ENCODE peak calls at places on chromosomes 6 and 20, in five cellular contexts. One of them, this sample, is unnamed.

GRCh38 chr6:11384531-11385309 is 152.3 kb upstream of the NEDD9 start:
- DNase-seq in GM12878: no peak
- DNase-seq in A549: no peak
- DNase-seq in transverse colon: no peak
- DNase-seq in sigmoid colon: no peak
- DNase-seq in this sample: no peak

GRCh38 chr6:66662196-66662595 is 955.2 kb upstream of the EYS start:
- DNase-seq in GM12878: no peak
- DNase-seq in A549: no peak
- DNase-seq in transverse colon: no peak
- DNase-seq in sigmoid colon: no peak
- DNase-seq in this sample: no peak

GRCh38 chr6:44512868-44513641 is 125.5 kb downstream of the CDC5L start:
- DNase-seq in GM12878: no peak
- DNase-seq in A549: no peak
- DNase-seq in transverse colon: no peak
- DNase-seq in sigmoid colon: no peak
- DNase-seq in this sample: no peak

GRCh38 chr20:44683263-44684046 is 31.7 kb upstream of the CCN5 start:
- DNase-seq in GM12878: peak; percentile 45
- DNase-seq in A549: peak; percentile 91
- DNase-seq in transverse colon: peak; percentile 56
- DNase-seq in sigmoid colon: no peak
- DNase-seq in this sample: no peak

GRCh38 chr6:139853302-139853992 is 479.0 kb upstream of the CITED2 start:
- DNase-seq in GM12878: no peak
- DNase-seq in A549: no peak
- DNase-seq in transverse colon: peak; percentile 51
- DNase-seq in sigmoid colon: no peak
- DNase-seq in this sample: no peak

GRCh38 chr6:124999105-124999764 is 37.0 kb downstream of the RNF217 start:
- DNase-seq in GM12878: no peak
- DNase-seq in A549: no peak
- DNase-seq in transverse colon: peak; percentile 29
- DNase-seq in sigmoid colon: no peak
- DNase-seq in this sample: no peak

GRCh38 chr6:160733045-160733646 is 31.1 kb downstream of the PLG start:
- DNase-seq in GM12878: no peak
- DNase-seq in A549: peak; percentile 7
- DNase-seq in transverse colon: peak; percentile 13
- DNase-seq in sigmoid colon: no peak
- DNase-seq in this sample: no peak

GRCh38 chr6:4666886-4667513 is 109.2 kb upstream of the CDYL start:
- DNase-seq in GM12878: no peak
- DNase-seq in A549: no peak
- DNase-seq in transverse colon: no peak
- DNase-seq in sigmoid colon: no peak
- DNase-seq in this sample: no peak

GRCh38 chr20:18621004-18621403 is 33.1 kb downstream of the DTD1 start:
- DNase-seq in GM12878: no peak
- DNase-seq in A549: no peak
- DNase-seq in transverse colon: no peak
- DNase-seq in sigmoid colon: no peak
- DNase-seq in this sample: no peak

GRCh38 chr20:47708140-47708807 is 77.0 kb downstream of the SULF2 start:
- DNase-seq in GM12878: peak; percentile 30
- DNase-seq in A549: no peak
- DNase-seq in transverse colon: no peak
- DNase-seq in sigmoid colon: no peak
- DNase-seq in this sample: no peak

GRCh38 chr20:39252035-39252434 is 289.9 kb downstream of the DHX35 start:
- DNase-seq in GM12878: no peak
- DNase-seq in A549: no peak
- DNase-seq in transverse colon: no peak
- DNase-seq in sigmoid colon: no peak
- DNase-seq in this sample: no peak
- H3K4me1 ChIP-seq in GM12878: no peaks in the 10 kb centered on the region
- H3K4me1 ChIP-seq in A549: no peaks in the 10 kb centered on the region
- H3K4me1 ChIP-seq in transverse colon: no peaks in the 10 kb centered on the region
- H3K4me1 ChIP-seq in sigmoid colon: no peaks in the 10 kb centered on the region
- H3K4me1 ChIP-seq in this sample: no peaks in the 10 kb centered on the region

DNA sequence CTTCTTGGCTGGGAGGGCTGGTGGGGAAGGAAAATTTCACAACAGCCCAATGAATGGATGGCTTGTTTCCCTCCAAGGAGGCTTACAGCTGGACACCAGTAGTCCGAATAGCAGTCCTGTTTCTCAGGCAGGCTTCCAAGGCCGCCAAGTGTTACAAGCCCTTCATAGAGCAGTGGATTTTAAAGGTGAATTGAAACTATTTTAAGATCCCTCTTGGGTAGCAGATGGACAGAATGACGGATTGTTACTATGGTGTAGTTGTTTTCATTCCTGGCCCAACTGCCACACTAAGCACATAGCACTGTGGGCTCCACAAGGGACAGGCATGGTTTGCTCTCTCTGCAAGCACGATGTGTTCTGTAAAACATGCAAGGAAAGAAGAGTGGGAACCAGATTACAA is 203.3 kb upstream of the TAB2 start:
- DNase-seq in GM12878: no peak
- DNase-seq in A549: no peak
- DNase-seq in transverse colon: no peak
- DNase-seq in sigmoid colon: peak; percentile 78
- DNase-seq in this sample: no peak
- H3K27ac ChIP-seq in GM12878: no peak overlapping the region
- H3K27ac ChIP-seq in A549: no peak overlapping the region
- H3K27ac ChIP-seq in transverse colon: no peak overlapping the region
- H3K27ac ChIP-seq in sigmoid colon: no peak overlapping the region
- H3K27ac ChIP-seq in this sample: no peak overlapping the region

DNA sequence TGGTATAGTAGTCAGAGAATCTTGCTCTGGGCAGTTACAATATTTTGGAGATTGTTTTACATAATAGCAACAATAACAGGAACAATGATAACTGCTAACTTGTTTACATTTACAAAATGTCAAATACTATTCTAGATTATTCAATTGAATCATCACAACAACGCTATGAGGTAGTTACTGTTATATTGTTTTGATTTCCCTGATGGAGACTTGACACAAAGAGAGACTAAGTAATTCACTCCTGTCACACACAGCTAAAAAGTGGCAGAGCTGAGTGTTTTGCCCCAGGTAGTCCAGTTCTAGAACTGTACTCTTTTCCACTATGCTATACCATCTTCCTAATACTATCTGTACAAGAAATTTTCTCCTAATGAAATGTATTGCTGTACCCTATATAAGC is 356.1 kb downstream of the LAMA2 start:
- DNase-seq in GM12878: no peak
- DNase-seq in A549: no peak
- DNase-seq in transverse colon: no peak
- DNase-seq in sigmoid colon: no peak
- DNase-seq in this sample: no peak
- TF ChIP-seq EP300 in GM12878: no peak
- TF ChIP-seq EP300 in A549: no peak
- TF ChIP-seq EP300 in transverse colon: no peak
- TF ChIP-seq EP300 in sigmoid colon: no peak
- TF ChIP-seq EP300 in this sample: no peak

DNA sequence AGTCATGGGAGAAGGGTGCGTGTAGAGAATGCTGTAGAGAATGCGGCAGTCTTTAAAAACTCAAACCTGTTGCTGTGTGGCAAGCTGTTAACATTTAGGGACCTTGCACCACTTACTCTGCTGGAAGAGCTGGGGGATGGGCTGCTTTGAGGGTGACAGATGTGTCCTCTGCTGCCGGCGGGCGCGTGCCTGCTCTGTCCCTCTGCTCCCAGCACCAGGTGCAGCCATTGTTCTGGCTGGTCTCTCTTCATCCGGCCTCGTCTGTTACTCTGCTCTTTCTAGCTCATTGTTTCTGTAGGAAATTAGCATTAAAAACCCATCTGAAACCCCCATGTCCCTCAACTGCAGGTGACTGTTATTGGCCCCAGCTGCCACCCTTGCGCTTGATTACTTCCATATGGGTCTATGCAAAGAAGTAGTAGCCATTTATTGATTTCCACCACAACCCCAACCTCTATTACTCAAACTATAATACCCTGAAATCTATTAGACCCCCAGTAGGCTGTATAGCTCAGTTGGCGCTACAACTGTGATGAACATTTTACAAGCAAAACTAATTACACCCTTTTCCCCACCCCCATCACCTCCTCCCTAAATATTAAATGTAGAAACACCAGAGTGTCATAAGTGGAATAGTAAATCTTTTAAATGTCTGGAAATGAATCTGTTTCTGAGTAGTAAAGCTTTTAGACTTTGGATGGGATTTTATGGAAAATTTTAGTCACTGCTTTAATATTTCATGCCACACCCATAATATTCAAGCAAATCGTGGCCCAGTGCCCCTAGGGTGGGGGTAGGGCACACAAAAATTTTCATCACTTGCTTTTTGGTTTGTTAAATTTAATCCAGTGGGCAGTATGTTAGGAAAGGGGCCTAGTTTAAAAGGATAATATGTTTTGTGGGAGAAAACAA is 78.7 kb downstream of the CBFA2T2 start:
- DNase-seq in GM12878: no peak
- DNase-seq in A549: no peak
- DNase-seq in transverse colon: no peak
- DNase-seq in sigmoid colon: no peak
- DNase-seq in this sample: peak; percentile 33
- H3K4me1 ChIP-seq in GM12878: peaks cover 7% of the 10 kb centered on the region
- H3K4me1 ChIP-seq in A549: peaks cover 10% of the 10 kb centered on the region
- H3K4me1 ChIP-seq in transverse colon: peaks cover 20% of the 10 kb centered on the region
- H3K4me1 ChIP-seq in sigmoid colon: peaks cover 38% of the 10 kb centered on the region
- H3K4me1 ChIP-seq in this sample: peaks cover 20% of the 10 kb centered on the region

GRCh38 chr6:148530976-148531375 is 188.3 kb downstream of the SASH1 start:
- DNase-seq in GM12878: no peak
- DNase-seq in A549: no peak
- DNase-seq in transverse colon: no peak
- DNase-seq in sigmoid colon: no peak
- DNase-seq in this sample: no peak
- H3K27ac ChIP-seq in GM12878: no peak overlapping the region
- H3K27ac ChIP-seq in A549: no peak overlapping the region
- H3K27ac ChIP-seq in transverse colon: peak overlapping the region; percentile 17
- H3K27ac ChIP-seq in sigmoid colon: peak overlapping the region; percentile 70
- H3K27ac ChIP-seq in this sample: no peak overlapping the region

GRCh38 chr20:43124261-43124660 is 65.4 kb downstream of the PTPRT start:
- DNase-seq in GM12878: no peak
- DNase-seq in A549: no peak
- DNase-seq in transverse colon: no peak
- DNase-seq in sigmoid colon: no peak
- DNase-seq in this sample: no peak

GRCh38 chr20:43119720-43120119 is 70.0 kb downstream of the PTPRT start:
- DNase-seq in GM12878: no peak
- DNase-seq in A549: no peak
- DNase-seq in transverse colon: no peak
- DNase-seq in sigmoid colon: no peak
- DNase-seq in this sample: no peak

GRCh38 chr20:43123180-43123579 is 66.5 kb downstream of the PTPRT start:
- DNase-seq in GM12878: no peak
- DNase-seq in A549: no peak
- DNase-seq in transverse colon: no peak
- DNase-seq in sigmoid colon: no peak
- DNase-seq in this sample: no peak
- TF ChIP-seq EP300 in GM12878: no peak
- TF ChIP-seq EP300 in A549: no peak
- TF ChIP-seq EP300 in transverse colon: no peak
- TF ChIP-seq EP300 in sigmoid colon: no peak
- TF ChIP-seq EP300 in this sample: no peak

GRCh38 chr20:50224553-50225255 is 34.1 kb downstream of the CEBPB start:
- DNase-seq in GM12878: no peak
- DNase-seq in A549: no peak
- DNase-seq in transverse colon: peak; percentile 65
- DNase-seq in sigmoid colon: peak; percentile 97
- DNase-seq in this sample: peak; percentile 76

GRCh38 chr20:50224052-50224451 is 33.4 kb downstream of the CEBPB start:
- DNase-seq in GM12878: no peak
- DNase-seq in A549: no peak
- DNase-seq in transverse colon: no peak
- DNase-seq in sigmoid colon: no peak
- DNase-seq in this sample: no peak

GRCh38 chr20:50221501-50222323 is 31.1 kb downstream of the CEBPB start:
- DNase-seq in GM12878: no peak
- DNase-seq in A549: no peak
- DNase-seq in transverse colon: no peak
- DNase-seq in sigmoid colon: no peak
- DNase-seq in this sample: no peak

GRCh38 chr20:50222568-50223320 is 32.1 kb downstream of the CEBPB start:
- DNase-seq in GM12878: no peak
- DNase-seq in A549: no peak
- DNase-seq in transverse colon: no peak
- DNase-seq in sigmoid colon: no peak
- DNase-seq in this sample: no peak

GRCh38 chr20:50223321-50223995 is 32.8 kb downstream of the CEBPB start:
- DNase-seq in GM12878: no peak
- DNase-seq in A549: no peak
- DNase-seq in transverse colon: no peak
- DNase-seq in sigmoid colon: no peak
- DNase-seq in this sample: peak; percentile 81
- H3K4me1 ChIP-seq in GM12878: no peaks in the 10 kb centered on the region
- H3K4me1 ChIP-seq in A549: peaks cover 26% of the 10 kb centered on the region
- H3K4me1 ChIP-seq in transverse colon: peaks cover 4% of the 10 kb centered on the region
- H3K4me1 ChIP-seq in sigmoid colon: peaks cover 19% of the 10 kb centered on the region
- H3K4me1 ChIP-seq in this sample: peaks cover 5% of the 10 kb centered on the region

GRCh38 chr20:58388882-58389323 is at the start of gene VAPB:
- DNase-seq in GM12878: peak; percentile 88
- DNase-seq in A549: peak; percentile 60
- DNase-seq in transverse colon: peak; percentile 97
- DNase-seq in sigmoid colon: peak; percentile 98
- DNase-seq in this sample: peak; percentile 99
- H3K27ac ChIP-seq in GM12878: peak within 1 kb of the TSS; percentile 91
- H3K27ac ChIP-seq in A549: peak within 1 kb of the TSS; percentile 99
- H3K27ac ChIP-seq in transverse colon: peak within 1 kb of the TSS; percentile 96
- H3K27ac ChIP-seq in sigmoid colon: peak within 1 kb of the TSS; percentile 93
- H3K27ac ChIP-seq in this sample: peak within 1 kb of the TSS; percentile 98

DNA sequence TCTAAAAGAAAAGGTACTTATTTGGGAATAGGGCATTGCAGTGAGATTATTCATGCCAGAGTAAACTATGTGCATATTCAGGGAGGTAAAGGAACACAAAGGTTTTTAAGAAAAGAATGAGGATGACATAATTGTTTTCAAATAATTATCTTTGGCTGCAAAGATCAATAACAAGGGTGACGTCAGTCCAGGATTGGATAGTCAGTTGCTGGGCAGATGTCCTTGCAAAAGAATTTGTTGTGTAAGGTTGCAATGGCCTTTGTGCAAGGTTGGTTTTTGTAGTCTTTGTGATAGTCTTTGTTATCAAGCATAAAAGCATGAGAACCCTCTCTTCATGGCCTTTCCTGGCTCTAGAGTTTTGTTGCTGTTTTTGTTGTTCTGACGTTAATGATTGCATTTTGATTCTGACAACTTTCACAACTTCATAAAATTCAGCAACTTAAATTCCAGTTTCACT is 17.7 kb downstream of the LOC128125822 start:
- DNase-seq in GM12878: no peak
- DNase-seq in A549: no peak
- DNase-seq in transverse colon: no peak
- DNase-seq in sigmoid colon: no peak
- DNase-seq in this sample: no peak
- TF ChIP-seq EP300 in GM12878: no peak
- TF ChIP-seq EP300 in A549: no peak
- TF ChIP-seq EP300 in transverse colon: no peak
- TF ChIP-seq EP300 in sigmoid colon: no peak
- TF ChIP-seq EP300 in this sample: no peak

GRCh38 chr6:13422601-13423247 is 64.7 kb downstream of the GFOD1 start:
- DNase-seq in GM12878: no peak
- DNase-seq in A549: no peak
- DNase-seq in transverse colon: no peak
- DNase-seq in sigmoid colon: no peak
- DNase-seq in this sample: no peak
- H3K4me1 ChIP-seq in GM12878: peaks cover 46% of the 10 kb centered on the region
- H3K4me1 ChIP-seq in A549: peaks cover 19% of the 10 kb centered on the region
- H3K4me1 ChIP-seq in transverse colon: peaks cover 11% of the 10 kb centered on the region
- H3K4me1 ChIP-seq in sigmoid colon: peaks cover 51% of the 10 kb centered on the region
- H3K4me1 ChIP-seq in this sample: peaks cover 86% of the 10 kb centered on the region